ENCODE peak calls at places on chromosomes 4 and X, in nine cellular contexts. W is bronchial epithelial cell; I is mammary epithelial cell; E is AG04449; Y is CD8-positive, alpha-beta T cell; S is BJ; R is vagina; G is kidney epithelial cell; A is hepatocyte. Z is an unnamed sample.

GRCh38 chr4:140158234-140159030 is 4.4 kb upstream of the MAML3 start:
- DNase-seq in R (no peak), A (no peak), E (no peak), S (no peak), I (no peak), W (no peak), G (no peak), Y (no peak), Z (no peak)

GRCh38 chrX:8668797-8669196 is 63.1 kb downstream of the ANOS1 start:
- DNase-seq in W (peak), Y (no peak), I (no peak), A (peak), R (no peak), S (no peak), E (no peak), G (no peak), Z (peak)

GRCh38 chr4:86834901-86835300 is 14.3 kb downstream of the SLC10A6 start:
- DNase-seq in Y (no peak), A (no peak), E (no peak), I (peak), G (no peak), S (peak), R (no peak), W (peak), Z (no peak)

GRCh38 chr4:162461952-162462351 is 298.2 kb upstream of the FSTL5 start:
- DNase-seq in I (no peak), A (no peak), G (no peak), S (no peak), R (no peak), E (no peak), W (peak), Y (no peak), Z (no peak)

GRCh38 chr4:158873795-158874359 is 105.1 kb downstream of the FNIP2 start:
- DNase-seq in Y (no peak), I (peak), S (peak), W (peak), A (peak), G (peak), R (no peak), E (peak), Z (no peak)

GRCh38 chrX:44344194-44344593 is 722 bp upstream of the EFHC2 start:
- DNase-seq in R (no peak), W (peak), I (no peak), G (no peak), S (no peak), Y (peak), A (no peak), E (no peak), Z (peak)

GRCh38 chrX:118272237-118272636 is 73.7 kb upstream of the WDR44 start:
- DNase-seq in W (peak), S (no peak), I (peak), Y (no peak), G (no peak), E (no peak), A (no peak), R (no peak), Z (no peak)

GRCh38 chr4:74197123-74197522 is 39.2 kb downstream of the MTHFD2L start:
- DNase-seq in A (no peak), S (no peak), W (no peak), I (no peak), Y (no peak), E (no peak), R (no peak), G (no peak), Z (no peak)

GRCh38 chr4:7390906-7391636 is 43.7 kb downstream of the PSAPL1 start:
- DNase-seq in G (no peak), E (no peak), R (peak), W (no peak), A (no peak), Y (no peak), S (no peak), I (no peak), Z (peak)

GRCh38 chr4:135277116-135277979 is 1075.8 kb upstream of the PABPC4L start:
- DNase-seq in R (no peak), I (no peak), G (no peak), E (peak), S (no peak), W (no peak), Y (no peak), A (no peak), Z (no peak)

GRCh38 chrX:137212078-137212632 is 178.4 kb upstream of the GPR101 start:
- DNase-seq in E (no peak), A (no peak), R (no peak), Y (no peak), W (peak), G (no peak), S (no peak), I (no peak), Z (no peak)

GRCh38 chrX:1521459-1521956 is 15.5 kb downstream of the P2RY8 start:
- DNase-seq in W (no peak), A (no peak), E (no peak), R (no peak), I (no peak), G (no peak), Y (peak), S (no peak), Z (peak)

GRCh38 chrX:57329008-57329407 is 42.5 kb downstream of the FAAH2 start:
- DNase-seq in R (no peak), E (no peak), Y (no peak), S (no peak), A (no peak), W (peak), I (no peak), G (no peak), Z (no peak)

GRCh38 chr4:25019501-25019900 is 11.2 kb downstream of the LGI2 start:
- DNase-seq in E (no peak), S (no peak), R (no peak), G (no peak), I (no peak), W (no peak), Y (no peak), A (no peak), Z (no peak)

GRCh38 chr4:139833131-139833930 is 167.7 kb downstream of the MGST2 start:
- DNase-seq in Y (no peak), E (no peak), I (no peak), A (no peak), R (no peak), W (no peak), S (no peak), G (no peak), Z (no peak)

GRCh38 chr4:79308971-79309370 is 16.9 kb downstream of the NAA11 start:
- DNase-seq in W (no peak), Y (no peak), R (no peak), A (no peak), I (no peak), E (no peak), G (no peak), S (no peak), Z (no peak)

GRCh38 chr4:87614292-87614890 is 6.1 kb downstream of the DSPP start:
- DNase-seq in E (no peak), G (no peak), R (no peak), S (no peak), Y (no peak), W (no peak), A (no peak), I (no peak), Z (no peak)

GRCh38 chr4:1202526-1203378 is 30.4 kb upstream of the SPON2 start:
- DNase-seq in W (no peak), R (no peak), I (no peak), Y (no peak), E (no peak), G (no peak), S (no peak), A (peak), Z (peak)

GRCh38 chrX:13374364-13374763 is 54.5 kb upstream of the ATXN3L start:
- DNase-seq in I (no peak), G (no peak), R (no peak), A (no peak), W (no peak), E (no peak), S (no peak), Y (no peak), Z (no peak)

GRCh38 chr4:74932832-74933561 is at the start of gene PARM1:
- DNase-seq in G (peak), R (no peak), S (peak), W (peak), E (no peak), Y (no peak), A (peak), I (peak), Z (peak)

DNA sequence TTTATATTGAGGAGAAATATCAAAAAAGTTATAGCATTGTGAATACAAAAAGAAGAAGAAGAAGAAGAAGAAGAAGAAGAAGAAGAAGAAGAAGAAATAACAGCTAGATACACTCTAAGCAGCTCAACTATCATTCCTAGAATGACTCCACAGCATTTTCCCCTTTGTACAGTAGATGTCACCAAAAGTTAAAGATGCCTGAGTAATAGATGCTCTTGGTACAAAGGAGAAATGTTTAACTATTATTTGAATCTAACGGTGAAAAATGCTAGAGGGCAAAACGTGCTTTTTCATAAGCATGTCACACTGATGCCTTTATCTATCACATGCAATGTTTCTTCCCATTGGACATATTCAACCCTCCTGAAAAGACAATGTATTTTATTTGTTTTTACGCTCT is 178.4 kb upstream of the GPRIN3 start:
- DNase-seq in I (peak), W (peak), G (no peak), R (no peak), S (no peak), A (peak), E (no peak), Y (no peak), Z (no peak)
- TF ChIP-seq CTCF in I (peak), W (peak), G (peak), R (no peak), S (peak), A (peak), E (no peak), Y (no peak), Z (peak)

DNA sequence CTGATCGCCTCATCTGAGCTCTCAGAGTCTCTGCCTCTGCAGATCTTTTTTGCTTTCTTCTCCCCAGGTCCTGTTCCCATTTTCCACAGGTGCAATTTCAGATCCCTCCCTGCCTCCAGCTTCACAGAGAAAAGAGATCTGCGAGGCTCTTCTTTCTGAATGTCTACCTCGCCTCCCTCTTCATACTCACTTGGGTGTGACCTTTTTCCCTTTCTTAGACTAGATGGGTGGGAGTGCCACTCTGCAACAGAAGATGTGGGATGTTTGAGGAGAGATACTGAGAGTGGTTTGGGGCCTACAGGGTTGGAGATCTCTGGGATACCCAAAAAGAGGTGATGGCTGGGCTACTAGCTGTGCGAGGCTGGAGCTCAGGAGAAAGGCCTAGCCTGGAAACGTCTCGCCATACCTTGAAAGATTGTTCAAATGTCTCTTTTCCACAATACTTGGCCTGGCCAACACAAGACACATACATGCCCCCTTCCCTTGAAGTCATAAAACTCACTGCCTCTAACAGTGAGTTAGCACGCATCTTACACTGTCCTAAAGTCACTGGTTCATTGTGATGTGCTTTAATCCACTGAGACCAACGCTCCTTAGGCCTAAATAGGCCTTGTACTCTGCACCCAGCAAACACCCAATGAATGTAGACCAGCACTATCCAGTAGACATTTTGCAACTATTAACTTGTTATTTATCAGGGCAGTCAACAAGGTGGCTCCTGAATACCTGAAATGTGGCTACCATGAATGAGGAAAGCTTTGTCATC is 33.6 kb downstream of the IRF2 start:
- DNase-seq in R (no peak), G (no peak), A (no peak), S (no peak), W (no peak), Y (no peak), I (no peak), E (no peak), Z (no peak)
- H3K4me3 ChIP-seq in R (peak), G (no peak), A (no peak), S (no peak), W (no peak), Y (no peak), I (no peak), E (no peak), Z (no peak)

GRCh38 chr4:182351485-182351884 is 108.3 kb downstream of the TENM3 start:
- DNase-seq in E (no peak), R (no peak), A (no peak), W (no peak), Y (no peak), G (no peak), S (no peak), I (no peak), Z (peak)

GRCh38 chr4:182346675-182347375 is 103.6 kb downstream of the TENM3 start:
- DNase-seq in R (no peak), Y (no peak), A (no peak), G (no peak), E (no peak), S (no peak), W (no peak), I (no peak), Z (no peak)

GRCh38 chr4:182346250-182346649 is 103.0 kb downstream of the TENM3 start:
- DNase-seq in W (no peak), Y (no peak), A (no peak), G (no peak), I (no peak), S (no peak), R (no peak), E (no peak), Z (no peak)

GRCh38 chr4:182344968-182345367 is 101.8 kb downstream of the TENM3 start:
- DNase-seq in E (no peak), A (no peak), G (no peak), W (no peak), I (no peak), Y (no peak), R (no peak), S (no peak), Z (no peak)

DNA sequence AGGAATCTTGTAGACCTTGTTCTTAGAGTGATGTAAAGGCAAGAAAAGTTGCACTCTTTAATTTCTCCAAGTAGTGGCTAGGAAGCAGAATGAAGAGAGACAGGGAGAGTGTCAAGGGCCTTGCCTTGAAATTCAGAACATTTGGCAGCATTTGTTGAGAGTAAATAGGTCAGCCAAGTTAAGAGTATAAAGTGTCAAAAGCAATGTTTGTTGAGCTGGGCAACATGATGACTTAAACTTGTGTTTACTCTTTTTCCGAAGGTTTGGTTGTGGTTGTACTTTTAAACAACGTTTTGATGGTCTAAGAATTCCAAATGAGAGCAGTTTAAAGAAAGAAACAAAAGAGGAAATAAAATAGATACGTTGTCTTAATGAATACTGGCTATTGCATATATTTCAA is 105.7 kb downstream of the TENM3 start:
- DNase-seq in R (no peak), I (no peak), G (no peak), E (no peak), W (no peak), S (no peak), A (no peak), Y (no peak), Z (no peak)
- TF ChIP-seq CTCF in R (no peak), I (no peak), G (no peak), E (no peak), W (no peak), S (no peak), A (no peak), Y (no peak), Z (no peak)

GRCh38 chrX:101385795-101386541 is at the start of gene BTK:
- DNase-seq in E (no peak), W (no peak), S (no peak), R (no peak), A (no peak), Y (no peak), I (no peak), G (no peak), Z (no peak)
- H3K4me3 ChIP-seq in E (no peak), W (no peak), S (no peak), R (no peak), A (no peak), Y (no peak), I (no peak), G (no peak), Z (no peak)

DNA sequence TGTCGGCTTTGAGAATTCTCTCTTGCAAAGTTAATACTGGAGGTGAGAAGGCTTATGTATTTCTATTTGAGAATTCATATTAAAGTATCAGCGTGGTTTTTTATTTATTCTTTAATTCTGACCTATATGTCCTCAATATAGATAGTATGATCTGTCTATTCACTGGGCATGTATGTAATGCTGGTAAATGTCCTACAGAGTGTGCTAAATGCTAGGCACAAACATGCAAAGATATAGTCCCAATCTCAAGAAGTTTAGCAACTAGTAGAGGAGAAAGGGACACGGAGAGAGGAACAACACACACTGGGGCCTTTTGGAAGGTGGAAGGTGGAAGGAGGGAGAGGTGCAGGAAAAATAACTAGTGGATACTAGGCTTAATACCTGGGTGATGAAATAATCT is 11.0 kb upstream of the BMPR1B start:
- DNase-seq in Y (no peak), E (no peak), I (no peak), G (no peak), R (no peak), S (no peak), A (no peak), W (no peak), Z (no peak)
- TF ChIP-seq CTCF in Y (no peak), E (no peak), I (peak), G (no peak), R (no peak), S (no peak), A (no peak), W (peak), Z (peak)

DNA sequence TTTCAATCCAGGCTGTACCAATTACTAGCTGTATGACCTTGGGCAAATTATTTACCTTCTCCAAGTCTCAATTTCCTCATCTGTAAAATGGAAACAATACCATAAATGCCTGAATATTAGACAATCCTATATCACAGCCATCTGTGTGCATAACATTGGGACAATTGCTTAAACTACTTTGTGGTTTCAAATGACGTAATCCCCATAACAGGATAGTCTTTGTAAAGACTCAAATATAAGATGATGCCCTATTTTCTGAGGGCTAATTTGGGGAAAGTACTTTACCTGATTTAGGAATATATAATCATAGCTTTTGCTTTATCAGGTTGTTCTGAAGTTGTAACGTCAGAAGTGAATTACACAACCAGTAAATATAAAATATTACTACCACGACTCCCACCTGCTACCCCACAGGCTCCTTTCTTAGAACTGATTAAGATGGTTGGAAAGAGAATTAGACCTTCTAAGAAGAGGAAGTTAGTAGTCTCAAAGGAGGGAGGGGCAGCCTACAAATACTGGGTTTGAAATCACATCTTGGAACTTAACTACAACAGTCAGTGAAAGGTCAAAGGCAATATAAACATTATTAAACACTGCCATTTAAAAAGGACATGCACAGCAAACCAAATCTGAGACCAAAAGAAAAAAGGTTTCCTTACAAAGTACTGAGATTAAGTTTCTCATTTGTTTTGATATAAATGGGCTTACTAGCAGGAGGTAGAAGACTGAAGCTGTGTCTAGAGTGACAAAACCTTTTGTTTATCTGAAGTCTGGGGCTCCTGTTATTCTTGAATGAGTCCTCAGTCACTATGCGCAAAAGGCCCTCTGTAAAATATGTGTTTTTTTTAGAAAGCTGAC is 215.0 kb downstream of the SCFD2 start:
- DNase-seq in A (no peak), Y (no peak), G (no peak), I (peak), E (no peak), R (no peak), W (no peak), S (no peak), Z (no peak)
- H3K4me3 ChIP-seq in A (no peak), Y (no peak), G (no peak), I (no peak), E (no peak), R (no peak), W (no peak), S (no peak), Z (no peak)

GRCh38 chr4:35604252-35604651 is 640.1 kb downstream of the ARAP2 start:
- DNase-seq in S (no peak), I (no peak), A (no peak), W (no peak), E (no peak), Y (no peak), R (no peak), G (no peak), Z (no peak)

GRCh38 chr4:35608205-35608604 is 636.1 kb downstream of the ARAP2 start:
- DNase-seq in G (no peak), R (no peak), I (no peak), A (no peak), W (no peak), E (no peak), S (no peak), Y (no peak), Z (no peak)

GRCh38 chr4:35604724-35605123 is 639.6 kb downstream of the ARAP2 start:
- DNase-seq in A (no peak), S (no peak), R (no peak), E (no peak), W (no peak), I (no peak), G (no peak), Y (no peak), Z (no peak)
- TF ChIP-seq CTCF in A (no peak), S (no peak), R (no peak), E (no peak), W (no peak), I (no peak), G (no peak), Y (no peak), Z (no peak)

Z was measured in endodermal cell.